ENCODE peak calls at places on chromosomes 2 and 18, in eight cellular contexts. A, L, U, M, C, D, P and X are unnamed samples.

GRCh38 chr2:232315923-232316299 is 62.6 kb upstream of the ALPP start:
- DNase-seq in C (no peak), A (no peak), M (no peak), U (no peak), D (no peak), P (no peak), L (no peak), X (no peak)

GRCh38 chr2:19607931-19608762 is 249.7 kb upstream of the OSR1 start:
- DNase-seq in U (no peak), D (peak), P (peak), M (no peak), A (no peak), L (no peak), C (no peak), X (no peak)

GRCh38 chr2:46293466-46293865 is 3.7 kb upstream of the EPAS1 start:
- DNase-seq in C (no peak), L (no peak), A (no peak), D (no peak), M (no peak), U (no peak), P (no peak), X (no peak)

GRCh38 chr2:46167924-46168323 is 129.3 kb upstream of the EPAS1 start:
- DNase-seq in C (no peak), P (no peak), L (no peak), U (no peak), A (no peak), M (no peak), D (no peak), X (no peak)

GRCh38 chr18:7367336-7367735 is 136.4 kb downstream of the LRRC30 start:
- DNase-seq in C (no peak), D (no peak), P (no peak), U (no peak), M (peak), A (no peak), L (no peak), X (no peak)

GRCh38 chr2:109527079-109527478 is 86.7 kb downstream of the SEPTIN10 start:
- DNase-seq in P (no peak), C (no peak), D (no peak), L (no peak), U (no peak), M (no peak), A (no peak), X (peak)

GRCh38 chr2:181588546-181588945 is 68.4 kb downstream of the CERKL start:
- DNase-seq in C (no peak), L (no peak), D (no peak), U (no peak), P (no peak), A (no peak), M (no peak), X (no peak)

GRCh38 chr2:203301667-203302066 is 26.5 kb upstream of the ABI2 start:
- DNase-seq in L (no peak), M (peak), C (no peak), P (peak), U (no peak), D (no peak), A (no peak), X (no peak)

GRCh38 chr18:35836932-35837331 is 135.5 kb upstream of the RMP24 start:
- DNase-seq in U (no peak), M (no peak), P (no peak), L (no peak), C (no peak), D (no peak), A (no peak), X (no peak)

GRCh38 chr2:148645925-148646559 is 1.5 kb downstream of the EPC2 start:
- DNase-seq in C (peak), M (no peak), D (peak), L (no peak), A (peak), U (peak), P (peak), X (no peak)

GRCh38 chr2:191018663-191019119 is 4.7 kb upstream of the STAT1 start:
- DNase-seq in L (no peak), C (no peak), A (no peak), U (no peak), D (no peak), M (no peak), P (no peak), X (no peak)

GRCh38 chr18:46627136-46627535 is 29.9 kb downstream of the LOXHD1 start:
- DNase-seq in D (no peak), M (peak), C (no peak), L (no peak), P (no peak), U (no peak), A (no peak), X (no peak)

GRCh38 chr18:58842978-58843661 is 21.6 kb upstream of the ZNF532 start:
- DNase-seq in U (no peak), M (no peak), C (no peak), L (no peak), A (no peak), D (no peak), P (no peak), X (no peak)

GRCh38 chr2:59182249-59182648 is 941.1 kb upstream of the FANCL start:
- DNase-seq in M (peak), P (peak), U (peak), D (peak), L (no peak), C (no peak), A (no peak), X (no peak)

GRCh38 chr2:202019689-202020450 is 13.8 kb upstream of the FZD7 start:
- DNase-seq in A (no peak), D (no peak), L (peak), U (no peak), C (no peak), M (no peak), P (peak), X (no peak)

GRCh38 chr2:118148809-118149208 is 60.5 kb downstream of the INSIG2 start:
- DNase-seq in U (no peak), D (no peak), L (no peak), P (no peak), A (no peak), M (no peak), C (no peak), X (no peak)

GRCh38 chr2:180040146-180040925 is 33.2 kb upstream of the CWC22 start:
- DNase-seq in C (no peak), U (no peak), M (no peak), L (no peak), P (peak), A (no peak), D (no peak), X (no peak)

GRCh38 chr2:29024882-29025430 is 43.9 kb downstream of the TOGARAM2 start:
- DNase-seq in L (no peak), D (no peak), P (no peak), A (no peak), U (no peak), M (no peak), C (no peak), X (no peak)

GRCh38 chr2:86617738-86618137 is 5.9 kb downstream of the RNF103 start:
- DNase-seq in U (no peak), A (no peak), C (no peak), P (no peak), D (no peak), L (no peak), M (no peak), X (no peak)

GRCh38 chr2:75326645-75327044 is 127.3 kb upstream of the TACR1 start:
- DNase-seq in A (no peak), U (no peak), L (no peak), D (no peak), P (no peak), M (no peak), C (no peak), X (no peak)

GRCh38 chr18:78732273-78733210 is 247.1 kb upstream of the SALL3 start:
- DNase-seq in P (no peak), L (no peak), U (no peak), A (peak), M (no peak), C (no peak), D (no peak), X (no peak)

GRCh38 chr2:127324635-127325034 is 30.7 kb upstream of the ERCC3 start:
- DNase-seq in A (no peak), C (no peak), U (peak), L (no peak), M (no peak), P (peak), D (peak), X (no peak)

GRCh38 chr2:19669605-19670004 is 232.2 kb downstream of the TTC32 start:
- DNase-seq in L (no peak), C (no peak), U (no peak), A (no peak), M (no peak), D (no peak), P (no peak), X (no peak)

GRCh38 chr2:95284886-95285541 is 10.8 kb downstream of the PROM2 start:
- DNase-seq in U (no peak), L (no peak), C (no peak), D (no peak), A (no peak), M (no peak), P (no peak), X (no peak)

GRCh38 chr2:109692013-109692738 is 78.0 kb downstream of the SOWAHC start:
- DNase-seq in M (no peak), P (no peak), D (no peak), A (no peak), L (peak), U (no peak), C (no peak), X (no peak)

GRCh38 chr2:217331577-217332139 is 471.8 kb upstream of the TNP1 start:
- DNase-seq in C (peak), D (peak), U (peak), M (no peak), P (peak), L (no peak), A (peak), X (no peak)

GRCh38 chr18:2994603-2995432 is 18.1 kb downstream of the LPIN2 start:
- DNase-seq in P (no peak), L (no peak), M (peak), U (no peak), A (no peak), D (peak), C (no peak), X (peak)

GRCh38 chr18:32037616-32038015 is 19.0 kb downstream of the RNF125 start:
- DNase-seq in P (no peak), M (peak), U (no peak), A (no peak), L (no peak), D (no peak), C (no peak), X (no peak)

GRCh38 chr2:132253496-132254305 is 91.9 kb upstream of the ANKRD30BL start:
- DNase-seq in U (no peak), P (no peak), L (no peak), M (peak), A (no peak), C (no peak), D (no peak), X (no peak)

GRCh38 chr2:127626917-127627739 is 18.8 kb upstream of the GPR17 start:
- DNase-seq in M (no peak), A (no peak), L (no peak), C (no peak), D (no peak), P (no peak), U (no peak), X (no peak)

GRCh38 chr2:218017211-218018053 is 14.6 kb upstream of the TNS1 start:
- DNase-seq in P (no peak), D (peak), C (peak), A (no peak), M (no peak), L (peak), U (no peak), X (peak)

GRCh38 chr18:75581336-75582121 is 154.0 kb upstream of the SMIM21 start:
- DNase-seq in D (no peak), A (no peak), U (no peak), C (no peak), L (no peak), M (no peak), P (no peak), X (no peak)

GRCh38 chr2:151302879-151303278 is 13.4 kb upstream of the NMI start:
- DNase-seq in C (no peak), P (peak), D (no peak), M (no peak), U (no peak), A (no peak), L (no peak), X (no peak)

GRCh38 chr2:70360661-70361316 is 58.9 kb upstream of the FAM136A start:
- DNase-seq in D (no peak), M (no peak), U (no peak), C (no peak), P (no peak), L (no peak), A (no peak), X (no peak)

GRCh38 chr2:176105078-176105726 is 1.9 kb upstream of the HOXD11 start:
- DNase-seq in D (no peak), A (no peak), P (no peak), M (peak), C (no peak), L (peak), U (no peak), X (no peak)
- TF ChIP-seq POLR2A in D (no peak), A (no peak), P (no peak), M (no peak), C (no peak), L (no peak), U (no peak), X (no peak)

DNA sequence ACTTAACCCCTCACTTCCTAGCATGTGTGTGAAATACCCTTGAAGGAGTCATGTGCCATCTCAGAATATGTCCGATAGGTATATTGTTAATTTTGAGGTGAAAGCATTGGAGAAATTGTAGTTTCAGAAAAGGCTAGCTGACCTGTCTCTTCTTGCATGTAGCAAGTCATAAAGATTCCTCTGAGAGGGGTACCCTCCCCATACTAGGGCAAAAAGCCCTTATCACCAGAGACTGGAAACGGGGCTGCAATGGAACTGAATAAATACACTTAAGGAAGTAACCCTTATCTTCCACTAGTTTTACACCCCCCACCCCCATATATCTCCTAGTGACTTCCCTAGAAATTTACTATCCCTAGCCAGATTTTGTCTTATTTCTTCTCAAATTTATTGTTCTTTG is 1.8 kb upstream of the SF3B6 start:
- DNase-seq in A (no peak), P (no peak), U (no peak), M (no peak), C (no peak), L (no peak), D (no peak), X (no peak)
- H3K4me3 ChIP-seq in A (peak), P (peak), U (no peak), M (peak), C (peak), L (no peak), D (no peak), X (peak)

DNA sequence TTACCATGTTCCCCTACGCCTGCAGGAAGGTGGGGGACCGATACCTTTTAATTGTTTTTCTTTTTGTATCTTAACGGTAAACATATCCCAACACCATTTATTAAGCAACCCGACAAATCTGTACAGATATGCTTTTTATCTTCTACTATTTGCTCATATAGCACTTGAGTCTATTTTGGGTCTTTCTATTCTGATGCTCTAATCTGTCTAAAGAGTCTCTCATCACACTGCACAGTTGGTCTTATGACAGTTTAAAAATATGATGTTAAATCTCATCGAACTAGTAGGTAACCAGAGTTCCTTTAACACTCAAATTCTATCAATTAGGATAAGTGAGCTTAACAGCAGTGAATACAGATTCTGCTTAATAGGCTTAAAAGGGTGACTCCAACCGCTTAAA is 111.6 kb downstream of the SOCS6 start:
- DNase-seq in D (no peak), M (no peak), C (no peak), U (no peak), L (no peak), P (no peak), A (no peak), X (no peak)
- H3K27ac ChIP-seq in D (no peak), M (no peak), C (no peak), U (no peak), L (no peak), P (no peak), A (no peak), X (no peak)

DNA sequence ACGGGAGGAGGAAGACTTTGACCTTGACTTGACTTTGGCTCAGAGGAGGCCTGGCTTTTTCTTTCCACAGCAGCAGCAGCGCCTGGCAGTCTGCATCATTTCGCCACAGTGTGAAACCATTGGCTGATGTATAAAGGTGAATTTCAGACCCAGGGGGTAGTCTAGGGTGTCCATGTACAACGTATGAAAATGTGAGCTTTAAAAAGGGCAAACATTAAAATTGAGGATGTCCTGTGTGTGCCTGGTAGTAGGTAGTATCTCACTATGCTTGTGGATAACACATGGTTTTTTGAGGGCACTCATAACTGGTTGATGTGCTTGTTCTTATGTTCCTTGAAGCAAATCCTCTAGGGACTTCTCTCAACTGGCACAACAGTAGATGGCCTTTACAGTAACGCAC is 86.1 kb downstream of the LPIN1 start:
- DNase-seq in L (no peak), U (no peak), M (no peak), P (no peak), C (no peak), D (no peak), A (no peak), X (no peak)
- TF ChIP-seq POLR2A in L (no peak), U (no peak), M (no peak), P (no peak), C (no peak), D (no peak), A (no peak), X (no peak)

DNA sequence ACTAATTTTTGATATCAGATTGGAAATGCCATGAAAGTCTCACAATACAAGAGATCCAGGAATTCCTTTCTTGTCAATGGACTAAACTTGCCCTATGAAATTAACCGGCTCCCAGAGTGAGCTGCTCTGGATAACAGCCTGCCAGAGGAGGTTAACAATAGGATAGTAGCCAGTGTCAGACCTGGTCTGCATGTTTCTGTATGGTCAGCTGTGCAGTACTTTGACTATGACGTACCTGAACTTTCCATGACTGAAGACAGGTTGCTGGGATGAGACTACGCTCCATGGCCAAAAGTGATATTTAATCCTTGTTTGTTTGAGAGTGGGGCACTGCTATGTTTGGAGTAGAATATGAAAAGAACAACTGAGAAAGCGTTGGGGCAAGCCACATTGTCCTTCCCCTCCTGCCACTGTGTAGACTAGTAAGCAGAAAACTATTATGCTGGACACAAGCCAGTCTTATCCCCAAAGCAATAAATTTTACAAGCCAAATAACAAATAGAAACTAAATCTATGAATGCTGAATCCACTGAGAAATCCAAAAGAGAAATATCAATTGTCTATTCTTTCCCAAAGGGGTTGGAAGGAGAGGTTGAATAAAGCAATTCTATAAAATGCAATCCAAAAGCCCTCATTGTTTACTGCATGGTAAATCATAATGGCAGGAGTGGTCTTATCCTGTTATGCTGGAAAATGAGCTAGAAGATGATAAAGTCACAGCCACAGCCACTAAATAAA is 115.5 kb upstream of the CYP26B1 start:
- DNase-seq in D (no peak), M (no peak), P (peak), L (no peak), A (no peak), C (no peak), U (no peak), X (no peak)
- H3K4me3 ChIP-seq in D (no peak), M (no peak), P (no peak), L (no peak), A (no peak), C (no peak), U (no peak), X (no peak)

DNA sequence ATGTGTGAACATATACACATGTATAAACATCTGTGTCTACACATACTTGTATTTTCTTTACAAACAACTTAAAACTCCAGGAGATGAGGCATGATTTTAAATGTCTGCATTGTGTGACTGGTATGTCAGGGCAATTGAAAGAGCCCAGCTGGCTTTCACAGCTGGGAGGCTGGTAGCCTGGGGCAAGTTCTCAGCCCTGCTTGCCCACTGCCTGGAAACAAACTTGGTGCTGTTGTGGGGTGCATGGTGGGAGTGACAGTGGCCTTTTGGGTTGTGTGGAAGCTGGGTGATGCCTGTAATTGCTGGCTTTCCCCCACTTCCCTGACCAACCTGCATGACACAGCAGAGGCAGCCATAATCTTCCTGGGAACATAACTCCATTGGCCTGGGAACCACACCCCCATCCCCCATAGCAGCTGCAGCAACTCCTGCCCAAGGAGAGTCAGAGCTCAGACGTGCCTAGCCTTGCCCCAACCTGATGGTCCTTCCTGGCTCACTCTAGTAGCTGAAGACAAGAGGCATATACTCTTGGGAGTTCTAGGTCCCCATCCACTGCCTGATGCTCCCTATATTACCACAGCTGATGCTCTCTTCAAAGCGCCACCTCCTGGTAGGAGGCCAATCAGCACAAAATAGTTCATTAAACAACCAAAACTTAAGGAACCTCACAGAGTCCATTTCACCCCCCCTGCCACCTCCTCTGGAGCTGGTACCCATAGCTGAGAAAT is 158.4 kb downstream of the CERS6 start:
- DNase-seq in U (no peak), L (no peak), M (peak), A (no peak), P (no peak), C (no peak), D (no peak), X (no peak)
- H3K27ac ChIP-seq in U (no peak), L (no peak), M (no peak), A (no peak), P (no peak), C (no peak), D (no peak), X (no peak)